ENCODE peak calls at places on chromosomes 6 and 20, in four cellular contexts. O is stomach, Q is astrocyte, N is BJ. X is an unnamed sample.

GRCh38 chr6:48916523-48917050 is 546.5 kb downstream of the MMUT start:
- DNase-seq in O (no peak), Q (no peak), N (no peak), X (no peak)

GRCh38 chr20:25249198-25249931 is 1.5 kb downstream of the PYGB start:
- DNase-seq in Q (no peak), N (no peak), O (no peak), X (no peak)

GRCh38 chr6:129774697-129775447 is 64.9 kb upstream of the ARHGAP18 start:
- DNase-seq in N (no peak), O (peak), Q (peak), X (peak)

GRCh38 chr6:28789553-28790083 is 134.2 kb downstream of the TRIM27 start:
- DNase-seq in N (no peak), Q (peak), O (no peak), X (no peak)

GRCh38 chr6:47098570-47098993 is 56.5 kb upstream of the ADGRF1 start:
- DNase-seq in O (no peak), N (no peak), Q (no peak), X (no peak)

GRCh38 chr20:50068041-50068651 is 44.8 kb downstream of the UBE2V1 start:
- DNase-seq in Q (no peak), N (no peak), O (no peak), X (no peak)

GRCh38 chr20:11108102-11108842 is 434.5 kb upstream of the JAG1 start:
- DNase-seq in O (no peak), N (no peak), Q (peak), X (no peak)

GRCh38 chr6:122385857-122386256 is 13.6 kb upstream of the HSF2 start:
- DNase-seq in N (no peak), O (no peak), Q (no peak), X (no peak)

GRCh38 chr6:8131265-8131897 is 29.0 kb upstream of the EEF1E1 start:
- DNase-seq in Q (peak), N (no peak), O (peak), X (peak)

GRCh38 chr6:44104661-44105060 is 22.6 kb downstream of the MRPL14 start:
- DNase-seq in Q (no peak), N (no peak), O (no peak), X (no peak)

GRCh38 chr6:100893743-100894142 is 12.6 kb upstream of the ASCC3 start:
- DNase-seq in N (no peak), Q (no peak), O (no peak), X (no peak)

GRCh38 chr20:61889659-61890058 is 176.0 kb downstream of the TAF4 start:
- DNase-seq in N (no peak), Q (no peak), O (no peak), X (no peak)

GRCh38 chr6:138970856-138971425 is 17.1 kb downstream of the REPS1 start:
- DNase-seq in Q (peak), N (peak), O (no peak), X (peak)

GRCh38 chr6:31378062-31378720 is 21.2 kb upstream of the HLA-B start:
- DNase-seq in O (no peak), Q (no peak), N (no peak), X (no peak)

GRCh38 chr6:82270791-82271392 is 23.3 kb upstream of the IBTK start:
- DNase-seq in Q (peak), O (no peak), N (no peak), X (no peak)

GRCh38 chr6:2221724-2222274 is 23.6 kb downstream of the GMDS start:
- DNase-seq in O (no peak), Q (no peak), N (no peak), X (no peak)

GRCh38 chr20:54221383-54221782 is 13.5 kb downstream of the PFDN4 start:
- DNase-seq in N (no peak), Q (no peak), O (no peak), X (no peak)

GRCh38 chr20:16926626-16927025 is 178.5 kb downstream of the OTOR start:
- DNase-seq in N (no peak), Q (no peak), O (no peak), X (no peak)

GRCh38 chr20:58352454-58352853 is 36.6 kb upstream of the VAPB start:
- DNase-seq in O (no peak), Q (no peak), N (no peak), X (no peak)

GRCh38 chr20:18728165-18728866 is 85.3 kb upstream of the SCP2D1 start:
- DNase-seq in N (no peak), Q (no peak), O (no peak), X (no peak)

GRCh38 chr6:134077301-134077700 is 24.9 kb upstream of the SLC2A12 start:
- DNase-seq in N (no peak), Q (peak), O (no peak), X (no peak)

GRCh38 chr6:9458424-9458823 is 956.5 kb downstream of the TFAP2A start:
- DNase-seq in Q (no peak), O (no peak), N (no peak), X (no peak)

GRCh38 chr20:22584630-22584921 is 204 bp upstream of the FOXA2 start:
- DNase-seq in N (no peak), Q (no peak), O (peak), X (no peak)

GRCh38 chr6:143517447-143517773 is 5.9 kb upstream of the FUCA2 start:
- DNase-seq in O (no peak), N (no peak), Q (no peak), X (no peak)

GRCh38 chr20:63366658-63367360 is 5.7 kb upstream of the CHRNA4 start:
- DNase-seq in Q (no peak), N (no peak), O (no peak), X (no peak)

GRCh38 chr6:12572884-12573824 is 143.4 kb upstream of the PHACTR1 start:
- DNase-seq in O (no peak), Q (peak), N (peak), X (peak)

GRCh38 chr6:110456694-110457093 is 19.7 kb downstream of the SLC22A16 start:
- DNase-seq in Q (no peak), N (no peak), O (no peak), X (no peak)

GRCh38 chr20:4519530-4519929 is 202.2 kb upstream of the PRND start:
- DNase-seq in O (no peak), Q (no peak), N (no peak), X (no peak)

GRCh38 chr6:18302561-18303439 is 38.5 kb upstream of the DEK start:
- DNase-seq in O (no peak), N (no peak), Q (no peak), X (no peak)
- TF ChIP-seq CTCF in O (no peak), N (no peak), Q (no peak), X (no peak)

DNA sequence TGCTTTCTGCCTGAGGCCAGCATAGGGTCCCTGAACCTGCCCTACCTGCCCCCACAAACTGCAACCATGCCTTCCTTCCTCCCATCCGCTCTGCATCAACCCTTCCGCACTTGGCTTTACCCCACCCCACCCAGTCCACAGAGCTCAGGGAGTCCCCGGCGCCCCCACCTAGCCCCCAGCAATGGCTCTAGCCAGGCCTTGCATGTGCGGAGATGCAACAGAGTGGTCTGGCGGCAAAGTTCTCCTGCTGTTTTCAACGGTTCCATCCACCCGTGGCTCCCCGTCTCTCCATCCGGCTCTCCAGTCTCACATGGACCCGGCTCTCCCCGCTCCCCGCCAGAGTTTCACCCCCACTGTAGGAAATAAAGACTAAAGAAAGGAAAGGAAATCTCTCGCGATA is 795 bp downstream of the LRFN2 start:
- DNase-seq in N (no peak), Q (no peak), O (no peak), X (no peak)
- H3K4me3 ChIP-seq in N (no peak), Q (no peak), O (peak), X (no peak)

GRCh38 chr6:105733556-105734162 is 330.8 kb upstream of the PREP start:
- DNase-seq in O (no peak), Q (peak), N (no peak), X (no peak)
- TF ChIP-seq CTCF in O (peak), Q (peak), N (peak), X (peak)

GRCh38 chr20:14921546-14921945 is 584.1 kb upstream of the FLRT3 start:
- DNase-seq in N (no peak), Q (peak), O (no peak), X (peak)
- H3K4me3 ChIP-seq in N (no peak), Q (no peak), O (no peak), X (no peak)

GRCh38 chr6:79946773-79947190 is 571 bp downstream of the ELOVL4 start:
- DNase-seq in Q (peak), N (no peak), O (no peak), X (no peak)
- TF ChIP-seq CTCF in Q (no peak), N (no peak), O (no peak), X (no peak)

GRCh38 chr6:132816665-132817064 is 2.3 kb downstream of the RPS12 start:
- DNase-seq in Q (no peak), N (no peak), O (no peak), X (no peak)
- H3K4me3 ChIP-seq in Q (peak), N (no peak), O (peak), X (peak)

GRCh38 chr20:33419140-33419974 is 18.0 kb upstream of the CDK5RAP1 start:
- DNase-seq in N (no peak), O (no peak), Q (peak), X (no peak)

GRCh38 chr20:33411711-33412483 is 10.6 kb upstream of the CDK5RAP1 start:
- DNase-seq in Q (no peak), O (no peak), N (no peak), X (no peak)

GRCh38 chr20:33412484-33412838 is 11.1 kb upstream of the CDK5RAP1 start:
- DNase-seq in N (no peak), Q (no peak), O (no peak), X (no peak)

GRCh38 chr20:33418033-33418432 is 16.7 kb upstream of the CDK5RAP1 start:
- DNase-seq in Q (no peak), O (no peak), N (no peak), X (no peak)

DNA sequence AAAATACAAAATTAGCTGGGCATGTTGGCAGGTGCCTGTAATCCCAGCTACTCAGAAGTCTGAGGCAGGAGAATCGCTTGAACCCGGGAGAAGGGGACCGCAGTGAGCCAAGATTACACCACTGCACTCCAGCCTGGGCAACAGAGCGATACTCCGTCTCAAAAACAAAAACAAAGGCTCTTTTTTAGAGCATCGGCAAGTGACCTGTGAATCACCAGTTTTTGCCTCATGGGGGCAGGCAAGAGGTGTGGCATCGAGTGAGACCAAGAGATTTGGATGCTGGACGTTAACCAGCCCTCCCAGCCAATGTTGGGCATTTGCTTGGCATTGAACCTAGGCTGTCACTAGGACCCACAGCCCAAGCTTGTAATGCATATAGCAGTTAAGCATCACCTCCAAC is 14.6 kb upstream of the CDK5RAP1 start:
- DNase-seq in O (peak), Q (no peak), N (no peak), X (no peak)
- TF ChIP-seq CTCF in O (peak), Q (peak), N (peak), X (peak)